ENCODE peak calls at places on chromosome 10, in five cellular contexts. E is H1, O is IMR-90, F is body of pancreas, X is heart left ventricle. Y is an unnamed sample.

GRCh38 chr10:23478570-23478969 is 39.7 kb downstream of the OTUD1 start:
- DNase-seq in F (no peak), E (no peak), O (no peak), X (no peak), Y (no peak)

GRCh38 chr10:110357252-110357780 is 52.6 kb upstream of the SMNDC1 start:
- DNase-seq in F (no peak), O (peak), X (no peak), E (no peak), Y (peak)

GRCh38 chr10:96208271-96208670 is 63.1 kb downstream of the BLNK start:
- DNase-seq in F (no peak), E (no peak), O (no peak), X (no peak), Y (no peak)

GRCh38 chr10:126504051-126504760 is 115.9 kb upstream of the ADAM12 start:
- DNase-seq in X (peak), F (peak), O (peak), E (peak), Y (peak)

GRCh38 chr10:72087392-72087968 is 871 bp downstream of the SPOCK2 start:
- DNase-seq in X (no peak), E (peak), F (no peak), O (no peak), Y (no peak)

GRCh38 chr10:63489838-63490237 is 24.1 kb upstream of the JMJD1C start:
- DNase-seq in F (no peak), E (no peak), X (no peak), O (no peak), Y (no peak)

GRCh38 chr10:93413252-93413689 is 68.9 kb downstream of the MYOF start:
- DNase-seq in X (no peak), O (no peak), E (no peak), F (no peak), Y (peak)

GRCh38 chr10:38156416-38157269 is 62.5 kb downstream of the ZNF37A start:
- DNase-seq in E (no peak), F (no peak), X (no peak), O (no peak), Y (no peak)

GRCh38 chr10:70742537-70743429 is 42.4 kb downstream of the TBATA start:
- DNase-seq in E (no peak), F (peak), X (peak), O (peak), Y (peak)

GRCh38 chr10:97647556-97647955 is 7.1 kb downstream of the PI4K2A start:
- DNase-seq in X (no peak), F (no peak), O (peak), E (no peak), Y (peak)

GRCh38 chr10:87589653-87590052 is 70.0 kb upstream of the PAPSS2 start:
- DNase-seq in F (no peak), O (peak), X (no peak), E (no peak), Y (peak)

GRCh38 chr10:52212062-52212461 is 102.0 kb upstream of the DKK1 start:
- DNase-seq in O (peak), E (no peak), F (peak), X (no peak), Y (peak)

GRCh38 chr10:85713885-85714284 is 652.7 kb downstream of the GRID1 start:
- DNase-seq in X (no peak), F (no peak), O (no peak), E (no peak), Y (no peak)

GRCh38 chr10:70585555-70586243 is 16.8 kb downstream of the PRF1 start:
- DNase-seq in X (no peak), E (no peak), F (no peak), O (no peak), Y (no peak)

GRCh38 chr10:97494863-97495506 is 3.2 kb downstream of the MMS19 start:
- DNase-seq in O (peak), X (no peak), E (no peak), F (no peak), Y (peak)

GRCh38 chr10:81953420-81953819 is 78.4 kb downstream of the NRG3 start:
- DNase-seq in F (no peak), E (no peak), X (no peak), O (no peak), Y (no peak)

DNA sequence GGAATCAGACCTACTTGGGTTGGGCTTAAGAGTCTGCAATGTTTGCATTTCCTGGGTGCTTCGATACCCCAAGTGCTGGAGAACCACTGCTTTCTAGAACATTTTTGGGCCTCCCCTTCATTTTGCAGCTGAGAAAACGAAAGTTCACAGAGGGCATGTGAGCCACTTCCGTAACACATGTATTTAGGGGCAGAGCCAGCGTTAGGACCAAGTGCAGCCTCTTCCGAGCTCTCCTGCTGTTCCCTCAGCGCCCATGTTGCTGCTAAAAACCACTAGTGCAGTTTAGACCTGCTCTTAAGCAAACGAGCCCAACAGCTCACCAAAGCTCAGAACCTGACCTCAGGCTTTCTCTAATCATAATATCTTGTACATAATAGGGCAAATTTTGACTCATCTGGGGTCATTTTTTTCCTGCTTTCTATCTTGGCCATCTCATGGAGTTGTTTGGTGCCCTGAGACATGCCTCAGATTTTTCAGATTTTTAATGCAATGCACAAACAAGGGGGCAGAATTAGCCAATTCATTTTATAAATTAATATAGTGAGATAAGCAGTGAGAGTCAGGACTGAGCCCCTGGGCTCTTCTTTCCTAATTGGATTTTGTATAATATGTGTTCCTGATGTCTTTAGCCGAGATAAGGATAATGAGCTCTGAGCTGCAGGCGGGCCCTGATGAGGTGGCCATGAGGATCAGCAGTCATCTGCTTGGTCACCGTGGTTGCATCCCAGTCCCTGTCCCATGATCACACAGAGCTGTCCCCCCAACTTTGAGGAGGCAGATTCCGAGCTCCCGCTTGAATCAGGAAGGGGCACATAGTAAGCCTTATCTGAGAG is 12.9 kb downstream of the BAG3 start:
- DNase-seq in F (no peak), X (no peak), O (no peak), E (no peak), Y (no peak)
- H3K4me3 ChIP-seq in F (no peak), X (peak), O (no peak), E (no peak), Y (peak)

DNA sequence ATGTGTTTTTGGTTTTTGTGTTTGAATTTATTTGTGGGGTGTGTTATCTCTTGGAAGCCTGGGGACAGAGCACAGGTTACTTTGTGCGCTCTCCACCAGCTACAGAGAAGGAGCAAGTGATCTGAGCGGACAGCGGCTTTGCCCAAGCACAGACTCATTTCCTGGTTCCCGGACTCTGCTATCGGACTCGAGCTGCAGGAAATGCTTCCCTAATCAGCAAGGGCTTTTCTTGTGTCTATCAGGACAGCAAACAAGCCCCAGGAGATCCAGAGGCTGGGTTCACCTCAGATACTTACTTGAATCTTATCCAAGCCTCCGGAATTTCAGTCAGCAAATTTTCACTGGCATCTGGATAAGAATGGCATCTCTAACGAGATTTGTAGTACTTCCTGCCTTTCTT is 27.8 kb downstream of the MRC1 start:
- DNase-seq in O (peak), E (peak), X (peak), F (peak), Y (peak)
- H3K4me3 ChIP-seq in O (peak), E (no peak), X (peak), F (no peak), Y (peak)

DNA sequence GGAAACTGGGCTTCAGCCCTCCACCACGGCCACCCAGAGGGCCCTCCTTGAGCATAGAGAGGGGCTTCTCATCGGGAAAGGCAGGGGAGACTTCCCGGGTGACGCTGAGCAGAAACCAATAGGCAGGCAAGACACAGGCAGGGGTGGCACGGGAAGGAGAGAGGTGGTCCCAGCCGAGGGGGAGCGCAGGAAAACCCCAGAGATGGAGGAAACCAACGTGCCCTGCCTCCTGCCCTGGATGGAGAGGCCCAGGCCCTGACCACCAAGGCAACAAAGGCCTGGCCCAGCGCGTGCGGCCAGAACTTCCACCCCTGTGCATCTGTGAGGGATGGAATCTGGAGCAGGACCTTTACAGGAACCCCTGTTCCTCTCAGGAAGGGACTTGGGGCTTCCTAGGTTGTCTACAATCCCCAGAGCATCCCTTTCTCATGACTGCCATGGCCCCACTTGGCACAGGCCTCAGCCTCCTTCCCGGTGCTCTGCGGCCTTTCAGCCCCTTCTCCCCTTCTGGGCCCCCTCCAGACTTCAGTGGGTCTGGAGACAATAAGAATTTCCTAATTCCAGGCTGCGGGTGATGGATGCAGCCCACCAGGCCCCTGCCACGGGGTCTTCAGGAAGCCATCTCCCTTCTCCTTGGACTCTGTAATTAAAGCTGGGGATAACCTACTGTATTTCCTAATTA is 137.0 kb upstream of the RET start:
- DNase-seq in F (no peak), X (no peak), O (no peak), E (peak), Y (no peak)
- H3K4me3 ChIP-seq in F (no peak), X (no peak), O (no peak), E (no peak), Y (no peak)

DNA sequence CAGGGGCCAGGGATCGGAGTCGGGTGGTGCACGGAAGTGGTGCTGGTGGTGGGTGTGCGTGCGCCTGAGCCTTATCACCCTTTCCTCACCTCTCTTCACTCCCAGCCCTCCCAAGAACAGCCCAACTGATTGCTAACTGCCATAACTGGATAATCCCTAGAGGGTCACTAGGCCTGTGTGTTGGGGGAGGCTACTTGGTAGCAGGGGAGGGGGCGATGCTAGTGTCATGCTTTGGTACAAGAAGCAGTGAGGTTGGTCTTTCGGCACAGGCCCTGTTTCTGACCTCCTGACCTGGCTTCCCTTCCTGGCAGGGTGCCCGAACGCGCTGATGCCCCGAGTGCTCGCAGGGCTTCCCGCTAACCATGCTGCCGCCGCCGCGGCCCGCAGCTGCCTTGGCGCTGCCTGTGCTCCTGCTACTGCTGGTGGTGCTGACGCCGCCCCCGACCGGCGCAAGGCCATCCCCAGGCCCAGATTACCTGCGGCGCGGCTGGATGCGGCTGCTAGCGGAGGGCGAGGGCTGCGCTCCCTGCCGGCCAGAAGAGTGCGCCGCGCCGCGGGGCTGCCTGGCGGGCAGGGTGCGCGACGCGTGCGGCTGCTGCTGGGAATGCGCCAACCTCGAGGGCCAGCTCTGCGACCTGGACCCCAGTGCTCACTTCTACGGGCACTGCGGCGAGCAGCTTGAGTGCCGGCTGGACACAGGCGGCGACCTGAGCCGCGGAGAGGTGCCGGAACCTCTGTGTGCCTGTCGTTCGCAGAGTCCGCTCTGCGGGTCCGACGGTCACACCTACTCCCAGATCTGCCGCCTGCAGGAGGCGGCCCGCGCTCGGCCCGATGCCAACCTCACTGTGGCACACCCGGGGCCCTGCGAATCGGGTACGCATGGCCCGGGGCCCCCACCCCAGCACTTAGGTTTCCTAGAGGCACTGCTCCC is 707 bp downstream of the KAZALD1 start:
- DNase-seq in X (peak), E (peak), F (peak), O (peak), Y (peak)
- H3K4me3 ChIP-seq in X (peak), E (peak), F (no peak), O (peak), Y (peak)

GRCh38 chr10:22345301-22346086 is at the start of gene SPAG6:
- DNase-seq in F (peak), O (no peak), E (peak), X (peak), Y (no peak)

GRCh38 chr10:22346087-22346661 is 878 bp downstream of the SPAG6 start:
- DNase-seq in X (no peak), F (no peak), O (no peak), E (no peak), Y (no peak)

GRCh38 chr10:22351131-22351703 is 5.9 kb downstream of the SPAG6 start:
- DNase-seq in O (no peak), E (no peak), X (no peak), F (no peak), Y (no peak)

GRCh38 chr10:22344781-22345300 is 455 bp upstream of the SPAG6 start:
- DNase-seq in E (no peak), F (no peak), X (no peak), O (no peak), Y (no peak)

GRCh38 chr10:22349758-22350157 is 4.5 kb downstream of the SPAG6 start:
- DNase-seq in E (no peak), F (no peak), X (no peak), O (no peak), Y (no peak)
- H3K4me3 ChIP-seq in E (no peak), F (no peak), X (no peak), O (no peak), Y (no peak)

GRCh38 chr10:107425844-107426553 is 261.5 kb upstream of the SORCS1 start:
- DNase-seq in F (peak), E (no peak), X (no peak), O (no peak), Y (no peak)
- H3K4me3 ChIP-seq in F (no peak), E (no peak), X (no peak), O (no peak), Y (no peak)

GRCh38 chr10:123890761-123891146 is 853 bp downstream of the CPXM2 start:
- DNase-seq in X (no peak), E (no peak), F (no peak), O (no peak), Y (peak)
- H3K4me3 ChIP-seq in X (peak), E (peak), F (no peak), O (no peak), Y (peak)

GRCh38 chr10:58278274-58278961 is 9.5 kb downstream of the CISD1 start:
- DNase-seq in O (no peak), E (no peak), X (no peak), F (no peak), Y (no peak)
- H3K4me3 ChIP-seq in O (no peak), E (no peak), X (no peak), F (no peak), Y (no peak)

GRCh38 chr10:108450280-108450679 is 1285.8 kb upstream of the SORCS1 start:
- DNase-seq in E (no peak), O (no peak), F (no peak), X (no peak), Y (no peak)

GRCh38 chr10:108452483-108453060 is 1288.1 kb upstream of the SORCS1 start:
- DNase-seq in X (no peak), E (no peak), F (no peak), O (no peak), Y (peak)

GRCh38 chr10:108453166-108453565 is 1288.7 kb upstream of the SORCS1 start:
- DNase-seq in E (no peak), F (no peak), O (no peak), X (no peak), Y (no peak)

GRCh38 chr10:108454224-108454623 is 1289.7 kb upstream of the SORCS1 start:
- DNase-seq in E (no peak), X (no peak), O (no peak), F (no peak), Y (peak)

DNA sequence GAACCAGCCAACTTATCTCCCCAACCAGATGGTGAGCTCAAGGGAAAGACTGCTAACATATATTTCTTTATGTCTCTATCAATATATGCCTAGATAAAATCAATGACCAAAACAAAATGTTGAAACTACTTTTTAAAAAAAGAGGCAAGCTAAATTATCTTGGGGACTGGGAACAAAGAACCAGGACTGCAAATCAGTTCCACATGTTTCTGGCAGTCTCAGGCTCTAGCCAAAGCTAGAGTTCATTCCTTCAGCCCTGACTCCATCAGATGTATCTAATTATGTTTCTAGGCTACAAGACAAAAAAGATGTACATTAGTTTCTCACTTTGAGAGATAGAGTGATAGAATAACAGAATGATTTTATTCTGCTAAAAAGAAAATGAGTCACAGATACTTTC is 1290.3 kb upstream of the SORCS1 start:
- DNase-seq in X (no peak), O (no peak), E (no peak), F (no peak), Y (peak)
- H3K4me3 ChIP-seq in X (no peak), O (no peak), E (no peak), F (no peak), Y (no peak)